ENCODE peak calls at places on chromosome 11, in five cellular contexts. One of them, this sample, is unnamed.

GRCh38 chr11:69653406-69653960 is 12.5 kb downstream of the CCND1 start:
- DNase-seq in fibroblast of lung: no peak
- DNase-seq in tibial artery: no peak
- DNase-seq in CD8-positive, alpha-beta T cell: no peak
- DNase-seq in IMR-90: no peak
- DNase-seq in this sample: no peak

GRCh38 chr11:70019576-70020011 is 58.5 kb upstream of the ANO1 start:
- DNase-seq in fibroblast of lung: peak; percentile 68
- DNase-seq in tibial artery: no peak
- DNase-seq in CD8-positive, alpha-beta T cell: no peak
- DNase-seq in IMR-90: peak; percentile 45
- DNase-seq in this sample: no peak

GRCh38 chr11:88489030-88489429 is 151.5 kb upstream of the CTSC start:
- DNase-seq in IMR-90: peak; percentile 59
- DNase-seq in tibial artery: no peak
- DNase-seq in fibroblast of lung: peak; percentile 57
- DNase-seq in CD8-positive, alpha-beta T cell: no peak
- DNase-seq in this sample: no peak

GRCh38 chr11:97548280-97548679 is 1158.5 kb downstream of the JRKL start:
- DNase-seq in CD8-positive, alpha-beta T cell: no peak
- DNase-seq in IMR-90: no peak
- DNase-seq in tibial artery: no peak
- DNase-seq in fibroblast of lung: no peak
- DNase-seq in this sample: no peak

GRCh38 chr11:2512431-2513407 is 67.9 kb downstream of the KCNQ1 start:
- DNase-seq in fibroblast of lung: no peak
- DNase-seq in tibial artery: peak; percentile 16
- DNase-seq in CD8-positive, alpha-beta T cell: no peak
- DNase-seq in IMR-90: no peak
- DNase-seq in this sample: peak; percentile 13

GRCh38 chr11:14519692-14520085 is 497 bp downstream of the PSMA1 start:
- DNase-seq in tibial artery: no peak
- DNase-seq in fibroblast of lung: peak; percentile 34
- DNase-seq in CD8-positive, alpha-beta T cell: no peak
- DNase-seq in IMR-90: peak; percentile 41
- DNase-seq in this sample: no peak

GRCh38 chr11:113001709-113002108 is 40.5 kb downstream of the NCAM1 start:
- DNase-seq in tibial artery: no peak
- DNase-seq in fibroblast of lung: no peak
- DNase-seq in CD8-positive, alpha-beta T cell: no peak
- DNase-seq in IMR-90: no peak
- DNase-seq in this sample: no peak

GRCh38 chr11:66649903-66650302 is 11.4 kb downstream of the RBM4 start:
- DNase-seq in IMR-90: no peak
- DNase-seq in fibroblast of lung: no peak
- DNase-seq in CD8-positive, alpha-beta T cell: no peak
- DNase-seq in tibial artery: no peak
- DNase-seq in this sample: no peak

GRCh38 chr11:61025819-61026120 is 54.3 kb downstream of the CD6 start:
- DNase-seq in IMR-90: no peak
- DNase-seq in CD8-positive, alpha-beta T cell: no peak
- DNase-seq in fibroblast of lung: no peak
- DNase-seq in tibial artery: no peak
- DNase-seq in this sample: no peak

GRCh38 chr11:66853242-66854229 is 3.3 kb upstream of the LRFN4 start:
- DNase-seq in IMR-90: no peak
- DNase-seq in tibial artery: no peak
- DNase-seq in CD8-positive, alpha-beta T cell: no peak
- DNase-seq in fibroblast of lung: no peak
- DNase-seq in this sample: no peak

GRCh38 chr11:62336949-62337681 is at the start of gene ASRGL1:
- DNase-seq in fibroblast of lung: peak; percentile 41
- DNase-seq in IMR-90: peak; percentile 15
- DNase-seq in CD8-positive, alpha-beta T cell: peak; percentile 72
- DNase-seq in tibial artery: peak; percentile 74
- DNase-seq in this sample: peak; percentile 87

GRCh38 chr11:69511358-69512015 is 30.0 kb downstream of the LINC01488 start:
- DNase-seq in fibroblast of lung: peak; percentile 45
- DNase-seq in IMR-90: no peak
- DNase-seq in tibial artery: no peak
- DNase-seq in CD8-positive, alpha-beta T cell: peak; percentile 5
- DNase-seq in this sample: no peak

GRCh38 chr11:126993599-126993998 is 7.0 kb downstream of the KIRREL3 start:
- DNase-seq in CD8-positive, alpha-beta T cell: no peak
- DNase-seq in fibroblast of lung: peak; percentile 44
- DNase-seq in IMR-90: peak; percentile 54
- DNase-seq in tibial artery: no peak
- DNase-seq in this sample: no peak

GRCh38 chr11:61787928-61788491 is 4.4 kb downstream of the TMEM258 start:
- DNase-seq in tibial artery: no peak
- DNase-seq in fibroblast of lung: peak; percentile 50
- DNase-seq in IMR-90: peak; percentile 61
- DNase-seq in CD8-positive, alpha-beta T cell: no peak
- DNase-seq in this sample: no peak

GRCh38 chr11:44894217-44894617 is 56.5 kb downstream of the TP53I11 start:
- DNase-seq in fibroblast of lung: peak; percentile 50
- DNase-seq in CD8-positive, alpha-beta T cell: peak; percentile 51
- DNase-seq in tibial artery: peak; percentile 51
- DNase-seq in IMR-90: peak; percentile 66
- DNase-seq in this sample: peak; percentile 70

GRCh38 chr11:64585150-64585549 is 5.9 kb upstream of the SLC22A12 start:
- DNase-seq in IMR-90: no peak
- DNase-seq in tibial artery: no peak
- DNase-seq in CD8-positive, alpha-beta T cell: no peak
- DNase-seq in fibroblast of lung: no peak
- DNase-seq in this sample: no peak

GRCh38 chr11:103988595-103988969 is 47.9 kb upstream of the DDI1 start:
- DNase-seq in tibial artery: no peak
- DNase-seq in IMR-90: peak; percentile 85
- DNase-seq in fibroblast of lung: peak; percentile 81
- DNase-seq in CD8-positive, alpha-beta T cell: no peak
- DNase-seq in this sample: no peak

GRCh38 chr11:85886089-85887056 is 31.2 kb downstream of the CCDC83 start:
- DNase-seq in tibial artery: no peak
- DNase-seq in IMR-90: peak; percentile 65
- DNase-seq in CD8-positive, alpha-beta T cell: no peak
- DNase-seq in fibroblast of lung: peak; percentile 80
- DNase-seq in this sample: no peak

GRCh38 chr11:6596237-6596877 is 7.1 kb downstream of the RRP8 start:
- DNase-seq in fibroblast of lung: no peak
- DNase-seq in IMR-90: no peak
- DNase-seq in tibial artery: no peak
- DNase-seq in CD8-positive, alpha-beta T cell: no peak
- DNase-seq in this sample: no peak

GRCh38 chr11:795638-796564 is 2.2 kb downstream of the SLC25A22 start:
- DNase-seq in CD8-positive, alpha-beta T cell: peak; percentile 80
- DNase-seq in fibroblast of lung: peak; percentile 77
- DNase-seq in tibial artery: peak; percentile 82
- DNase-seq in IMR-90: peak; percentile 89
- DNase-seq in this sample: peak; percentile 77

GRCh38 chr11:61726775-61727174 is 25.7 kb upstream of the MYRF start:
- DNase-seq in tibial artery: no peak
- DNase-seq in fibroblast of lung: no peak
- DNase-seq in IMR-90: no peak
- DNase-seq in CD8-positive, alpha-beta T cell: no peak
- DNase-seq in this sample: no peak

GRCh38 chr11:84899740-84900139 is 727.4 kb downstream of the DLG2 start:
- DNase-seq in IMR-90: peak; percentile 5
- DNase-seq in fibroblast of lung: peak; percentile 61
- DNase-seq in tibial artery: no peak
- DNase-seq in CD8-positive, alpha-beta T cell: no peak
- DNase-seq in this sample: no peak

GRCh38 chr11:63738720-63739360 is 29.7 kb downstream of the ZFTA start:
- DNase-seq in fibroblast of lung: peak; percentile 65
- DNase-seq in CD8-positive, alpha-beta T cell: peak; percentile 47
- DNase-seq in IMR-90: peak; percentile 84
- DNase-seq in tibial artery: peak; percentile 92
- DNase-seq in this sample: peak; percentile 63

DNA sequence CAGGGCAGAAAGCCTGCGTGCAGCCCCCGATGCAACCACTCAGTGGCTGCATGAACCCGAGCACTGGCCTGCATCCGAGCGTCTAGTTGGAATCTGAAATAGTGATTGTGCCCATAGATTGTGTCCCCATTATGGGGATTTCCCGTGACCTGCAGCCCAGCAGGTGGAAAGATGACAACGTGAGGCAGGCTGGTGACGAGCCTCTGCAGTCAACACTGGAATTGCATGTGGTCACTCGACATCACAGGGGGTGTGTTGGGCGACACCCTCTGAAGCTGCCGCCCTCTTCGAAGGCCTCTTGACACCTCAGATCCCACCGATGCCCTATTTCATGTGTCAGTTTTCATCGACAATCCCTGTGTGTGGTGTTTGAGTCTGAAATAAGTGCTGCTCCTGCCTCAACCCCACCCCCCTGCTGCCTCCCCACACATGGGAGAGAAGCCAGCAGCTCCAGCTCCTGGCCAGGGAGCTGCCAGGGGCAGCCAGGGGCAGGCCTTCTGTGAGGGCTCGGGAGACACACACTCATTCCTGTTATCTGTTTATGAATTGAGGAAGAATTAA is 172.0 kb upstream of the B3GAT1 start:
- DNase-seq in tibial artery: no peak
- DNase-seq in CD8-positive, alpha-beta T cell: no peak
- DNase-seq in IMR-90: no peak
- DNase-seq in fibroblast of lung: no peak
- DNase-seq in this sample: no peak
- H3K9me3 ChIP-seq in tibial artery: no peaks in the 10 kb centered on the region
- H3K9me3 ChIP-seq in CD8-positive, alpha-beta T cell: no peaks in the 10 kb centered on the region
- H3K9me3 ChIP-seq in IMR-90: peaks cover 56% of the 10 kb centered on the region
- H3K9me3 ChIP-seq in fibroblast of lung: no peaks in the 10 kb centered on the region
- H3K9me3 ChIP-seq in this sample: no peaks in the 10 kb centered on the region

GRCh38 chr11:75442161-75442885 is 9.3 kb upstream of the KLHL35 start:
- DNase-seq in CD8-positive, alpha-beta T cell: no peak
- DNase-seq in tibial artery: no peak
- DNase-seq in fibroblast of lung: no peak
- DNase-seq in IMR-90: no peak
- DNase-seq in this sample: no peak
- TF ChIP-seq CTCF in CD8-positive, alpha-beta T cell: no peak
- TF ChIP-seq CTCF in tibial artery: no peak
- TF ChIP-seq CTCF in fibroblast of lung: no peak
- TF ChIP-seq CTCF in IMR-90: no peak
- TF ChIP-seq CTCF in this sample: no peak

GRCh38 chr11:47533690-47534135 is 19.2 kb downstream of the CELF1 start:
- DNase-seq in tibial artery: no peak
- DNase-seq in CD8-positive, alpha-beta T cell: no peak
- DNase-seq in IMR-90: peak; percentile 86
- DNase-seq in fibroblast of lung: peak; percentile 78
- DNase-seq in this sample: no peak
- H3K27ac ChIP-seq in tibial artery: peak overlapping the region; percentile 42
- H3K27ac ChIP-seq in CD8-positive, alpha-beta T cell: no peak overlapping the region
- H3K27ac ChIP-seq in IMR-90: peak overlapping the region; percentile 5
- H3K27ac ChIP-seq in fibroblast of lung: peak overlapping the region; percentile 36
- H3K27ac ChIP-seq in this sample: no peak overlapping the region

GRCh38 chr11:55669376-55669775 is 7.4 kb downstream of the OR4C6 start:
- DNase-seq in tibial artery: no peak
- DNase-seq in IMR-90: no peak
- DNase-seq in fibroblast of lung: no peak
- DNase-seq in CD8-positive, alpha-beta T cell: no peak
- DNase-seq in this sample: no peak
- H3K9me3 ChIP-seq in tibial artery: no peaks in the 10 kb centered on the region
- H3K9me3 ChIP-seq in IMR-90: peaks cover 10% of the 10 kb centered on the region
- H3K9me3 ChIP-seq in fibroblast of lung: no peaks in the 10 kb centered on the region
- H3K9me3 ChIP-seq in CD8-positive, alpha-beta T cell: no peaks in the 10 kb centered on the region
- H3K9me3 ChIP-seq in this sample: no peaks in the 10 kb centered on the region

GRCh38 chr11:132874638-132875037 is 657.7 kb downstream of the OPCML start:
- DNase-seq in CD8-positive, alpha-beta T cell: no peak
- DNase-seq in IMR-90: peak; percentile 95
- DNase-seq in fibroblast of lung: peak; percentile 96
- DNase-seq in tibial artery: no peak
- DNase-seq in this sample: no peak

GRCh38 chr11:132872223-132872622 is 660.1 kb downstream of the OPCML start:
- DNase-seq in IMR-90: no peak
- DNase-seq in tibial artery: no peak
- DNase-seq in CD8-positive, alpha-beta T cell: no peak
- DNase-seq in fibroblast of lung: no peak
- DNase-seq in this sample: no peak

GRCh38 chr11:132878111-132878510 is 654.2 kb downstream of the OPCML start:
- DNase-seq in fibroblast of lung: no peak
- DNase-seq in CD8-positive, alpha-beta T cell: no peak
- DNase-seq in tibial artery: no peak
- DNase-seq in IMR-90: no peak
- DNase-seq in this sample: no peak

GRCh38 chr11:132876301-132877071 is 655.8 kb downstream of the OPCML start:
- DNase-seq in IMR-90: no peak
- DNase-seq in CD8-positive, alpha-beta T cell: no peak
- DNase-seq in tibial artery: no peak
- DNase-seq in fibroblast of lung: peak; percentile 76
- DNase-seq in this sample: no peak
- TF ChIP-seq CTCF in IMR-90: no peak
- TF ChIP-seq CTCF in CD8-positive, alpha-beta T cell: no peak
- TF ChIP-seq CTCF in tibial artery: no peak
- TF ChIP-seq CTCF in fibroblast of lung: no peak
- TF ChIP-seq CTCF in this sample: no peak

GRCh38 chr11:95451682-95452081 is 220.7 kb upstream of the SESN3 start:
- DNase-seq in fibroblast of lung: peak; percentile 87
- DNase-seq in IMR-90: peak; percentile 73
- DNase-seq in CD8-positive, alpha-beta T cell: no peak
- DNase-seq in tibial artery: no peak
- DNase-seq in this sample: no peak
- H3K27ac ChIP-seq in fibroblast of lung: no peak overlapping the region
- H3K27ac ChIP-seq in IMR-90: no peak overlapping the region
- H3K27ac ChIP-seq in CD8-positive, alpha-beta T cell: no peak overlapping the region
- H3K27ac ChIP-seq in tibial artery: no peak overlapping the region
- H3K27ac ChIP-seq in this sample: peak overlapping the region; percentile 44

DNA sequence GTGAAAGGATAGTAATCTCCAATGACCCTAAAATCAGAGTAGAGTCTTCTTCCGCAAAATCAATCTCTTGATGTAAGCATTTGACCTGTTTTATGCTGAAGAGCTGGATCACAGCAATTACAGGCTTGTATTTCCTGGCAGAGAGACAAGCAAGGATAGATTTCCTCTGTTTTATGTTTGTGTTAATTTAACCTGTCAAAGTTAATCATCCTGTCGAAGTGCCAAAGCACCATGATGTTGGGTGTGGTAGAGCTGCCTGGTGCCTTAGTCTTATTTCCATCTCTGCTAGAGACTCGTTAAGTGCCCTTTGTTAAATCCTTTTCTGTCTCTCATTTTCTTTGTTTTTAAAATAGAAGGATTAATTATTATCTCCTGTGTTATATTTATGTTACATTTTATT is 248.1 kb downstream of the CNTN5 start:
- DNase-seq in CD8-positive, alpha-beta T cell: no peak
- DNase-seq in fibroblast of lung: no peak
- DNase-seq in IMR-90: no peak
- DNase-seq in tibial artery: no peak
- DNase-seq in this sample: no peak
- H3K9me3 ChIP-seq in CD8-positive, alpha-beta T cell: peaks cover 5% of the 10 kb centered on the region
- H3K9me3 ChIP-seq in fibroblast of lung: no peaks in the 10 kb centered on the region
- H3K9me3 ChIP-seq in IMR-90: no peaks in the 10 kb centered on the region
- H3K9me3 ChIP-seq in tibial artery: no peaks in the 10 kb centered on the region
- H3K9me3 ChIP-seq in this sample: no peaks in the 10 kb centered on the region

GRCh38 chr11:65591939-65592814 is 3.4 kb downstream of the KCNK7 start:
- DNase-seq in IMR-90: peak; percentile 44
- DNase-seq in fibroblast of lung: peak; percentile 84
- DNase-seq in CD8-positive, alpha-beta T cell: no peak
- DNase-seq in tibial artery: peak; percentile 63
- DNase-seq in this sample: peak; percentile 54
- TF ChIP-seq CTCF in IMR-90: no peak
- TF ChIP-seq CTCF in fibroblast of lung: no peak
- TF ChIP-seq CTCF in CD8-positive, alpha-beta T cell: no peak
- TF ChIP-seq CTCF in tibial artery: no peak
- TF ChIP-seq CTCF in this sample: peak; percentile 49

GRCh38 chr11:111435046-111435698 is 56.1 kb upstream of the POU2AF1 start:
- DNase-seq in IMR-90: no peak
- DNase-seq in tibial artery: no peak
- DNase-seq in fibroblast of lung: no peak
- DNase-seq in CD8-positive, alpha-beta T cell: no peak
- DNase-seq in this sample: no peak
- H3K27ac ChIP-seq in IMR-90: no peak overlapping the region
- H3K27ac ChIP-seq in tibial artery: no peak overlapping the region
- H3K27ac ChIP-seq in fibroblast of lung: no peak overlapping the region
- H3K27ac ChIP-seq in CD8-positive, alpha-beta T cell: no peak overlapping the region
- H3K27ac ChIP-seq in this sample: no peak overlapping the region

This sample was measured in left ventricle myocardium inferior.